ENCODE peak calls at places on chromosomes 2 and 18, in five cellular contexts. One of them, this sample, is unnamed.

GRCh38 chr18:74457043-74457742 is at the start of gene DIPK1C:
- DNase-seq in AG04450: no peak
- DNase-seq in tibial artery: no peak
- DNase-seq in cardiac muscle cell: no peak
- DNase-seq in OCI-LY7: no peak
- DNase-seq in this sample: no peak

GRCh38 chr2:158922610-158923009 is 45.8 kb upstream of the TANC1 start:
- DNase-seq in cardiac muscle cell: peak
- DNase-seq in tibial artery: no peak
- DNase-seq in OCI-LY7: no peak
- DNase-seq in AG04450: no peak
- DNase-seq in this sample: no peak

GRCh38 chr2:158600155-158600802 is 143.5 kb downstream of the PKP4 start:
- DNase-seq in cardiac muscle cell: peak
- DNase-seq in AG04450: peak
- DNase-seq in OCI-LY7: no peak
- DNase-seq in tibial artery: peak
- DNase-seq in this sample: peak

GRCh38 chr2:45699032-45699658 is 47.7 kb downstream of the PRKCE start:
- DNase-seq in AG04450: peak
- DNase-seq in OCI-LY7: no peak
- DNase-seq in cardiac muscle cell: peak
- DNase-seq in tibial artery: no peak
- DNase-seq in this sample: no peak

GRCh38 chr2:175432021-175432420 is 250.5 kb upstream of the ATP5MC3 start:
- DNase-seq in OCI-LY7: no peak
- DNase-seq in tibial artery: no peak
- DNase-seq in AG04450: no peak
- DNase-seq in cardiac muscle cell: no peak
- DNase-seq in this sample: no peak

GRCh38 chr2:218003265-218003950 is 613 bp upstream of the TNS1 start:
- DNase-seq in cardiac muscle cell: peak
- DNase-seq in AG04450: no peak
- DNase-seq in OCI-LY7: no peak
- DNase-seq in tibial artery: peak
- DNase-seq in this sample: peak

GRCh38 chr2:71932027-71932779 is 215.5 kb downstream of the CYP26B1 start:
- DNase-seq in cardiac muscle cell: no peak
- DNase-seq in AG04450: no peak
- DNase-seq in OCI-LY7: no peak
- DNase-seq in tibial artery: no peak
- DNase-seq in this sample: no peak

GRCh38 chr2:240926516-240927389 is 20.6 kb downstream of the CROCC2 start:
- DNase-seq in OCI-LY7: no peak
- DNase-seq in cardiac muscle cell: peak
- DNase-seq in tibial artery: peak
- DNase-seq in AG04450: no peak
- DNase-seq in this sample: peak

GRCh38 chr2:219560037-219560892 is 11.1 kb downstream of the OBSL1 start:
- DNase-seq in cardiac muscle cell: no peak
- DNase-seq in OCI-LY7: peak
- DNase-seq in tibial artery: no peak
- DNase-seq in AG04450: no peak
- DNase-seq in this sample: peak

GRCh38 chr2:205762883-205763282 is 80.6 kb downstream of the NRP2 start:
- DNase-seq in OCI-LY7: no peak
- DNase-seq in tibial artery: no peak
- DNase-seq in cardiac muscle cell: no peak
- DNase-seq in AG04450: no peak
- DNase-seq in this sample: no peak

GRCh38 chr2:16186661-16187516 is 246.5 kb downstream of the MYCN start:
- DNase-seq in AG04450: no peak
- DNase-seq in cardiac muscle cell: no peak
- DNase-seq in OCI-LY7: no peak
- DNase-seq in tibial artery: no peak
- DNase-seq in this sample: no peak

GRCh38 chr2:175304541-175304940 is 123.0 kb upstream of the ATP5MC3 start:
- DNase-seq in tibial artery: no peak
- DNase-seq in AG04450: no peak
- DNase-seq in OCI-LY7: no peak
- DNase-seq in cardiac muscle cell: no peak
- DNase-seq in this sample: no peak

GRCh38 chr2:20665261-20666113 is 1.5 kb upstream of the GDF7 start:
- DNase-seq in cardiac muscle cell: no peak
- DNase-seq in OCI-LY7: no peak
- DNase-seq in AG04450: no peak
- DNase-seq in tibial artery: no peak
- DNase-seq in this sample: no peak

GRCh38 chr2:48707466-48707865 is 48.1 kb downstream of the LHCGR start:
- DNase-seq in cardiac muscle cell: no peak
- DNase-seq in OCI-LY7: peak
- DNase-seq in tibial artery: no peak
- DNase-seq in AG04450: no peak
- DNase-seq in this sample: no peak

GRCh38 chr18:22452226-22452668 is 34.5 kb upstream of the CTAGE1 start:
- DNase-seq in tibial artery: no peak
- DNase-seq in cardiac muscle cell: no peak
- DNase-seq in OCI-LY7: no peak
- DNase-seq in AG04450: no peak
- DNase-seq in this sample: no peak

GRCh38 chr2:235670974-235671787 is 177.3 kb downstream of the AGAP1 start:
- DNase-seq in cardiac muscle cell: no peak
- DNase-seq in OCI-LY7: no peak
- DNase-seq in tibial artery: no peak
- DNase-seq in AG04450: no peak
- DNase-seq in this sample: peak

GRCh38 chr18:13910986-13911385 is 4.3 kb downstream of the MC2R start:
- DNase-seq in cardiac muscle cell: no peak
- DNase-seq in AG04450: no peak
- DNase-seq in tibial artery: no peak
- DNase-seq in OCI-LY7: no peak
- DNase-seq in this sample: no peak

GRCh38 chr2:160492401-160493226 is 993 bp downstream of the RBMS1 start:
- DNase-seq in OCI-LY7: no peak
- DNase-seq in AG04450: no peak
- DNase-seq in cardiac muscle cell: peak
- DNase-seq in tibial artery: peak
- DNase-seq in this sample: peak

GRCh38 chr2:179460530-179460929 is 195.9 kb upstream of the SESTD1 start:
- DNase-seq in tibial artery: peak
- DNase-seq in cardiac muscle cell: peak
- DNase-seq in OCI-LY7: no peak
- DNase-seq in AG04450: peak
- DNase-seq in this sample: no peak

GRCh38 chr2:22855761-22856184 is 529.2 kb upstream of the KLHL29 start:
- DNase-seq in AG04450: no peak
- DNase-seq in cardiac muscle cell: no peak
- DNase-seq in OCI-LY7: no peak
- DNase-seq in tibial artery: no peak
- DNase-seq in this sample: peak

GRCh38 chr2:231369580-231370428 is 25.7 kb upstream of the B3GNT7 start:
- DNase-seq in OCI-LY7: no peak
- DNase-seq in tibial artery: no peak
- DNase-seq in cardiac muscle cell: no peak
- DNase-seq in AG04450: no peak
- DNase-seq in this sample: no peak
- H3K4me3 ChIP-seq in OCI-LY7: no peak
- H3K4me3 ChIP-seq in tibial artery: no peak
- H3K4me3 ChIP-seq in cardiac muscle cell: no peak
- H3K4me3 ChIP-seq in AG04450: no peak
- H3K4me3 ChIP-seq in this sample: no peak

DNA sequence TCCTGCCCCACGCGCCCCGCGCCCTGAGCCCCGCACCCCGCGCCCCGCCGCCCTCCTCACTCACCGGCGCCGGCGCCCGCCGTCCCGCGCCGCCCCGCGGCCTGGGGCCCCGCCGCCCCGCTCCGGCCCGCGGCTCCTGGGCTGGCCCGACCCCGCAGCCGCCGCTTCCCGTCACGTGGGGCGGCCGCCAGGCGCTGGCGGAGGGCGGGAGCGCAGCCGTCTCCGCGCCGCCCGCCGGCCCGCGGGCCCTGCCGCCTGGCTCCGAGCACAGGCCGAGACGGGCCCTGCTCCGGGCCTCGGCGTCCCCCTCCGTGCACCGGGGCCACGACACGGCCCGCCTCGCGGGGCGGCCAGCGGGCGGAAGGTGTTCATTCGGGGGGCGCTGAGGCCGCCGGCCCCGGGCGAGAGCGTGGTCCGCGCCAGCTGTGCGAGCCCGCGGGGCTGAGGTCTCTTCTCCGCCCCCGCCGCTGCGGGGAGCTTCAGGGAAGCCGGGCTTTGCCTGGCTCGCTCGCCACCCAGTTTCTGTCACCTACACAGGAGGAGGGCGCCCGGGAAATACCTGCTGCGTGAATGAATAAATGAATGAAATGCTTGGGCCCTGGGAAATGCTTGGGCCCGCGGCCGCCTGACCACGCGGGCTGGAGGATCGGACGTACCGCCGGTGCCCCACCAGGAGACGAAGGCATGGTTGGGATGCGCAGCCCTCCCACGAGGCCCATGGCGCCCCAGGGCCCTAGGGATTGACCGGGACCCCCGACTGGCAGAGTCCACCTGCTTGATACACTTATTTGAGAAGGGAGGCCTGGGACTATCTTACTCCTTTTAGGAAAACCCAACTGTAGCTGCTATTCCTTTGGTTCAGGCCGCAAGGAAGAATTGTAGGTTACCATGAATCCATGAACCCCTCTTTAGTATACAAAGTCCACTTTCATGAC is at the start of gene TGFBRAP1:
- DNase-seq in AG04450: no peak
- DNase-seq in cardiac muscle cell: peak
- DNase-seq in OCI-LY7: peak
- DNase-seq in tibial artery: peak
- DNase-seq in this sample: peak
- H3K27ac ChIP-seq in AG04450: peak
- H3K27ac ChIP-seq in cardiac muscle cell: peak
- H3K27ac ChIP-seq in OCI-LY7: peak
- H3K27ac ChIP-seq in tibial artery: peak
- H3K27ac ChIP-seq in this sample: peak

GRCh38 chr18:21241224-21242131 is 554 bp upstream of the GREB1L start:
- DNase-seq in cardiac muscle cell: peak
- DNase-seq in AG04450: no peak
- DNase-seq in OCI-LY7: no peak
- DNase-seq in tibial artery: no peak
- DNase-seq in this sample: peak

GRCh38 chr18:21242141-21243040 is at the start of gene GREB1L:
- DNase-seq in AG04450: no peak
- DNase-seq in OCI-LY7: no peak
- DNase-seq in tibial artery: no peak
- DNase-seq in cardiac muscle cell: peak
- DNase-seq in this sample: peak

DNA sequence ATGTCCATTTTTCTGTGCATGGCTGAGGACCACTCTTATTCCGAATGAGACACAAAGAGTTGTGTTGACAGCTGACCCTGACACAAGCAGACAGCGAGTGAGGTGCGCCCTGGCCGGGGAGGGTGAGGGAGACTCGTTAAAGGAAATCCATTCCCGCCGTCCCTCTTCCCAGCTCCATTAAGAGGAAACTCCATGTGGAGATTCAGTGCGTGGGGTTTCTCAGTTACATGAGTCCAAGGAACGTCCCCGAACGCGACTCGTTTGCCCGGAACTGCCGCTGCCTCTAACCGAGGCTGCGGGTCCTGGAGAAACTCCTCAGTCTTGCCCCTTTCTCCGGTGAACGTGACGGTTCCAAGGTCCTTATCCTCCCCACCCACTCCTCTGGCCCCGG is 1.0 kb downstream of the GREB1L start:
- DNase-seq in OCI-LY7: no peak
- DNase-seq in AG04450: no peak
- DNase-seq in tibial artery: no peak
- DNase-seq in cardiac muscle cell: peak
- DNase-seq in this sample: peak
- H3K4me3 ChIP-seq in OCI-LY7: no peak
- H3K4me3 ChIP-seq in AG04450: no peak
- H3K4me3 ChIP-seq in tibial artery: peak
- H3K4me3 ChIP-seq in cardiac muscle cell: peak
- H3K4me3 ChIP-seq in this sample: peak

GRCh38 chr2:105384861-105385260 is 14.0 kb downstream of the FHL2 start:
- DNase-seq in cardiac muscle cell: no peak
- DNase-seq in tibial artery: no peak
- DNase-seq in OCI-LY7: no peak
- DNase-seq in AG04450: no peak
- DNase-seq in this sample: no peak

GRCh38 chr2:105384216-105384615 is 14.6 kb downstream of the FHL2 start:
- DNase-seq in OCI-LY7: no peak
- DNase-seq in tibial artery: no peak
- DNase-seq in AG04450: no peak
- DNase-seq in cardiac muscle cell: no peak
- DNase-seq in this sample: no peak

GRCh38 chr2:105381119-105381668 is 17.7 kb downstream of the FHL2 start:
- DNase-seq in tibial artery: no peak
- DNase-seq in cardiac muscle cell: no peak
- DNase-seq in AG04450: no peak
- DNase-seq in OCI-LY7: no peak
- DNase-seq in this sample: no peak

GRCh38 chr2:105382177-105382576 is 16.7 kb downstream of the FHL2 start:
- DNase-seq in AG04450: no peak
- DNase-seq in cardiac muscle cell: no peak
- DNase-seq in OCI-LY7: no peak
- DNase-seq in tibial artery: no peak
- DNase-seq in this sample: no peak

DNA sequence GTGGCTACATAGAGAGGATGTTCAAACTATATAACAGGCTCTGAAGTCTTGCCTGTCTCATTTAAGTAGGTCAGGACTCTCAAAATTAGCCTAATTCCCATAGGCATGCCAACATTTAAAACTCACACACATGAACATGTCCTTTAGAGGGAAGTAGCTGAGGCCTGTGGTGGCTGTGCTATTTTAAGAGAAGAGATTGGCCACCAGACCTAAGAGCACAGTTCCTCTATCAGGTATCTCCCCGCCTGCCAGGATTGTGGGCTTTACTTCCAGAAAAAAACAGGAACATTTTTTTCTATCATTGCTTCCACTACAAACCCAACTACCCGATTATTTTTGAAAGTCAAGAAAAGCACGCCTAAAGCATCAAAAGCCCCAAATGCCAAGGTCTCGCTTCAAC is 15.4 kb downstream of the FHL2 start:
- DNase-seq in tibial artery: no peak
- DNase-seq in AG04450: no peak
- DNase-seq in OCI-LY7: no peak
- DNase-seq in cardiac muscle cell: no peak
- DNase-seq in this sample: no peak
- H3K27ac ChIP-seq in tibial artery: peak
- H3K27ac ChIP-seq in AG04450: no peak
- H3K27ac ChIP-seq in OCI-LY7: no peak
- H3K27ac ChIP-seq in cardiac muscle cell: peak
- H3K27ac ChIP-seq in this sample: peak

This sample was measured in right cardiac atrium.